ENCODE peak calls at places on chromosomes 16 and 17, in seven cellular contexts. R is naive thymus-derived CD4-positive, alpha-beta T cell; O is tibial artery; I is OCI-LY7; U is effector memory CD4-positive, alpha-beta T cell; B is neural progenitor cell; S is aorta. H is an unnamed sample.
A peak's percentile ranks its signal among the peaks of the same experiment; 100 is the strongest.

GRCh38 chr16:77584205-77584859 is 138.0 kb upstream of the NUDT7 start:
- DNase-seq in R (peak; percentile 34), O (peak; percentile 33), I (peak; percentile 57), U (peak; percentile 4), B (peak; percentile 70), S (no peak), H (peak; percentile 83)

GRCh38 chr17:27466748-27467375 is 10.6 kb downstream of the KSR1 start:
- DNase-seq in R (no peak), O (no peak), I (no peak), U (no peak), B (no peak), S (no peak), H (no peak)

GRCh38 chr17:27049104-27049784 is 244.7 kb upstream of the WSB1 start:
- DNase-seq in R (no peak), O (no peak), I (no peak), U (no peak), B (no peak), S (no peak), H (no peak)

GRCh38 chr17:36459601-36460000 is 26.9 kb upstream of the ZNHIT3 start:
- DNase-seq in R (no peak), O (no peak), I (no peak), U (no peak), B (no peak), S (no peak), H (no peak)

GRCh38 chr16:81616321-81617020 is 162.6 kb upstream of the PLCG2 start:
- DNase-seq in R (peak; percentile 53), O (no peak), I (peak; percentile 74), U (peak; percentile 64), B (peak; percentile 35), S (peak; percentile 85), H (peak; percentile 78)

GRCh38 chr17:17557796-17558195 is 33.7 kb downstream of the PEMT start:
- DNase-seq in R (no peak), O (no peak), I (no peak), U (no peak), B (no peak), S (no peak), H (no peak)

GRCh38 chr17:47621293-47622178 is 28.2 kb upstream of the KPNB1 start:
- DNase-seq in R (no peak), O (no peak), I (no peak), U (no peak), B (peak; percentile 30), S (peak; percentile 59), H (peak; percentile 37)

GRCh38 chr17:79950306-79950705 is 85.4 kb downstream of the TBC1D16 start:
- DNase-seq in R (no peak), O (no peak), I (no peak), U (no peak), B (peak; percentile 65), S (peak; percentile 41), H (no peak)

GRCh38 chr17:17356149-17356930 is 53.2 kb downstream of the NT5M start:
- DNase-seq in R (peak; percentile 72), O (peak; percentile 74), I (peak; percentile 82), U (peak; percentile 50), B (peak; percentile 90), S (peak; percentile 79), H (peak; percentile 91)

GRCh38 chr17:75498726-75499213 is 16.6 kb downstream of the CASKIN2 start:
- DNase-seq in R (no peak), O (no peak), I (no peak), U (no peak), B (no peak), S (no peak), H (no peak)

GRCh38 chr16:10979717-10980601 is 35.6 kb downstream of the CLEC16A start:
- DNase-seq in R (no peak), O (peak; percentile 67), I (no peak), U (no peak), B (no peak), S (peak; percentile 79), H (no peak)

GRCh38 chr16:17375388-17376304 is 95.1 kb downstream of the XYLT1 start:
- DNase-seq in R (no peak), O (no peak), I (peak; percentile 40), U (no peak), B (no peak), S (no peak), H (no peak)
- H3K27ac ChIP-seq in R (no peak overlapping the region), O (no peak overlapping the region), I (no peak overlapping the region), U (no peak overlapping the region), B (no peak overlapping the region), S (no peak overlapping the region), H (peak overlapping the region; percentile 70)

GRCh38 chr16:22308824-22309520 is 11.8 kb downstream of the POLR3E start:
- DNase-seq in R (no peak), O (no peak), I (no peak), U (no peak), B (no peak), S (no peak), H (no peak)

GRCh38 chr16:22306788-22307187 is 9.6 kb downstream of the POLR3E start:
- DNase-seq in R (no peak), O (no peak), I (no peak), U (no peak), B (no peak), S (no peak), H (no peak)

GRCh38 chr16:22304411-22304810 is 7.2 kb downstream of the POLR3E start:
- DNase-seq in R (no peak), O (no peak), I (no peak), U (no peak), B (no peak), S (no peak), H (no peak)

GRCh38 chr16:22311520-22311919 is 14.3 kb downstream of the POLR3E start:
- DNase-seq in R (no peak), O (no peak), I (no peak), U (no peak), B (no peak), S (no peak), H (no peak)

DNA sequence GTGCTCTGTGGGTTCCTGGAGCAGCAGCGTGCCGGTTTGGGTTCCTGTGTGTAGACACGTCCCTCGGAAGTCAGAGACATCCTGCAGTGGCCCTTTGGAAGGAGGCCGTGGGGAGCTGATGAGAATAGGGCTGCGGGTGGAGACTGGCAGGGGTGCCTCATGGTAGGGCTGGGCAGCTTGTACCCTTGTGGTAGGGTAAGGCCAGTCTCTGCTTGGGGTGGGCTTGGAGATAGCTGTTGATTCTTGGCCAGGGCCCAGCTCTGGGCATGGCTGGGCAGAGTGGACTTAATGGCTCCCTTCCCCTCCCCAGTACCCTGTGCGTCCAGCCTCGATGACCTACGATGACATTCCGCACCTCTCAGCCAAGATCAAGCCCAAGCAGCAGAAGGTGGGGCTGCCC is 10.6 kb downstream of the POLR3E start:
- DNase-seq in R (no peak), O (no peak), I (no peak), U (no peak), B (no peak), S (no peak), H (no peak)
- H3K36me3 ChIP-seq in R (peaks cover 26% of the 10 kb centered on the region), O (peaks cover 82% of the 10 kb centered on the region), I (peaks cover 96% of the 10 kb centered on the region), U (peaks cover 83% of the 10 kb centered on the region), B (no peaks in the 10 kb centered on the region), S (no peaks in the 10 kb centered on the region), H (peaks cover 15% of the 10 kb centered on the region)

GRCh38 chr17:42460371-42460770 is 1.7 kb downstream of the ATP6V0A1 start:
- DNase-seq in R (no peak), O (no peak), I (no peak), U (no peak), B (no peak), S (no peak), H (no peak)

GRCh38 chr17:42458497-42459255 is at the start of gene ATP6V0A1:
- DNase-seq in R (peak; percentile 83), O (peak; percentile 93), I (peak; percentile 91), U (peak; percentile 82), B (peak; percentile 93), S (peak; percentile 97), H (peak; percentile 90)

GRCh38 chr17:42457107-42457787 is 1.4 kb upstream of the ATP6V0A1 start:
- DNase-seq in R (no peak), O (no peak), I (peak; percentile 39), U (no peak), B (no peak), S (no peak), H (no peak)

GRCh38 chr17:42459983-42460300 is 1.3 kb downstream of the ATP6V0A1 start:
- DNase-seq in R (peak; percentile 3), O (no peak), I (peak; percentile 42), U (no peak), B (peak; percentile 27), S (no peak), H (peak; percentile 63)

GRCh38 chr17:42459256-42459982 is 741 bp downstream of the ATP6V0A1 start:
- DNase-seq in R (peak; percentile 42), O (peak; percentile 60), I (peak; percentile 59), U (peak; percentile 4), B (peak; percentile 41), S (peak; percentile 59), H (peak; percentile 7)
- H3K4me1 ChIP-seq in R (peaks cover 39% of the 10 kb centered on the region), O (peaks cover 7% of the 10 kb centered on the region), I (peaks cover 46% of the 10 kb centered on the region), U (peaks cover 41% of the 10 kb centered on the region), B (peaks cover 8% of the 10 kb centered on the region), S (no peaks in the 10 kb centered on the region), H (peaks cover 9% of the 10 kb centered on the region)

DNA sequence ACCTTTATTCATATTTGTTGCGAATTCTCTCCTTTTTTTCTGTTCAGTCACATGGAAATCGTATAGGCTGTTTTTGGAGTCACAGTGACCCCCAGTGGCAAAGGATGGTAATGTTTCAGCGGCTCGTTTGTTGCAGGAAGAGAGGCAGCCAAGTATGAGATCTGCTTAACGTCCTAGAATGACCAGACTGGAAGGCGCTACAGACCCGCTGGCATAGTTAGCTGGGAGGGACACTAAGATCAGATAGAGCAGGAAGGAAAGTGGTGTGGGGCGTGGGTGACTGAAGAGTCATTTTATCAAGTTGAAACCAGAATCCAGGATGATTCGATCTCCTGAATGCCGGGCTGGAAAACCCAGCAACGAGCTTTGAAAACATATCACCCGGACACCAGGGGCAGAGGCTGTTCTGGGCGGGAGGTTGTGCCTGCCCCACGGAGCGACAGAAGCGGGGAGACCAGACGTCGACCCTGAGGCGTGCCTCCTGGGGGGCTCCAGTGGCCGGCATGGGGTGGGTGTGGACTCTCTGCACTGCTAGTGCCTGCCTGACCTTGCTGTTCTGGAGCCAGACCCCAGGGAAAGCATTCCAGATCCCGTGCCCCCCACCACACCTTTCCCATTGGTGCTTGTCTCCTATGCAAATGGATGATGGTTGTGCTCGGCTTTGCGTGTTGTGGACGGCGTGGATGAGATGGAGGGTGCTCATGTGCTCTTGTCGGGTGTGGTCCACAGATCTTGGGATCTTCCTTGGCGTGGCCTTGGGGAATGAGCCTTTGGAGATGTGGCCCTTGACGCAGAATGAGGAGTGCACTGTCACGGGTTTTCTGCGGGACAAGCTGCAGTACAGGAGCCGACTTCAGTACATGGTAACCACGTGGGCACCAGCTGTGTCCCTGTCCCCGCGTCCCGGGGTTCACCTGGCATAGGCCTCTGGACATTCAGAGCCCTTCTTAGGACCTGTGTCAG is 7.7 kb downstream of the IL34 start:
- DNase-seq in R (peak; percentile 86), O (peak; percentile 86), I (peak; percentile 73), U (peak; percentile 57), B (peak; percentile 84), S (peak; percentile 82), H (peak; percentile 88)
- H3K27ac ChIP-seq in R (no peak overlapping the region), O (peak overlapping the region; percentile 40), I (no peak overlapping the region), U (no peak overlapping the region), B (no peak overlapping the region), S (no peak overlapping the region), H (no peak overlapping the region)

H was measured in cardiac muscle cell.